ENCODE peak calls at places on chromosomes 2 and 18, in nine cellular contexts. G is cardiac muscle cell; R is omental fat pad; U is CD8-positive, alpha-beta T cell; X is lower leg skin; S is psoas muscle; O is spleen; N is fibroblast of villous mesenchyme; B is right atrium auricular region. H is an unnamed sample.

GRCh38 chr2:217622205-217622621 is 380.6 kb downstream of the TNS1 start:
- DNase-seq in O (no peak), X (no peak), G (no peak), B (no peak), U (no peak), R (no peak), S (no peak), N (peak; percentile 98), H (peak; percentile 64)

GRCh38 chr2:199851499-199851816 is 466 bp upstream of the FTCDNL1 start:
- DNase-seq in S (peak; percentile 55), G (no peak), N (no peak), B (no peak), X (no peak), R (no peak), U (no peak), O (no peak), H (no peak)

GRCh38 chr2:71317060-71317459 is 14.5 kb upstream of the ZNF638 start:
- DNase-seq in G (no peak), O (no peak), U (no peak), X (no peak), R (no peak), S (no peak), N (no peak), B (no peak), H (no peak)

GRCh38 chr18:48563027-48563426 is 24.2 kb downstream of the CTIF start:
- DNase-seq in O (no peak), X (no peak), R (no peak), S (no peak), G (no peak), N (peak; percentile 84), U (no peak), B (no peak), H (peak; percentile 66)

GRCh38 chr2:90645-91312 is 44.5 kb upstream of the FAM110C start:
- DNase-seq in S (no peak), B (no peak), U (no peak), N (no peak), O (no peak), X (no peak), R (no peak), G (no peak), H (no peak)

GRCh38 chr18:36693931-36694661 is 134.7 kb downstream of the TPGS2 start:
- DNase-seq in U (no peak), G (no peak), B (no peak), S (no peak), N (peak; percentile 7), R (no peak), X (no peak), O (no peak), H (peak; percentile 34)

GRCh38 chr2:79971807-79972206 is 332.7 kb downstream of the LRRTM1 start:
- DNase-seq in G (no peak), O (no peak), N (no peak), X (no peak), S (no peak), B (no peak), U (no peak), R (no peak), H (no peak)

GRCh38 chr18:54822872-54823845 is 5.1 kb upstream of the RAB27B start:
- DNase-seq in O (no peak), B (no peak), X (no peak), U (no peak), N (peak; percentile 99), S (no peak), G (no peak), R (no peak), H (peak; percentile 100)

GRCh38 chr2:53202063-53202462 is 565.5 kb upstream of the CHAC2 start:
- DNase-seq in U (no peak), X (no peak), R (no peak), N (peak; percentile 73), G (peak; percentile 32), S (no peak), O (no peak), B (no peak), H (peak; percentile 79)

GRCh38 chr2:173272895-173273294 is 81.8 kb upstream of the CDCA7 start:
- DNase-seq in S (no peak), O (no peak), N (no peak), B (no peak), G (no peak), X (no peak), U (no peak), R (no peak), H (no peak)

GRCh38 chr2:73250872-73251846 is 17.1 kb downstream of the CCT7 start:
- DNase-seq in X (peak; percentile 77), N (no peak), U (no peak), G (no peak), R (no peak), O (no peak), B (no peak), S (peak; percentile 63), H (no peak)

GRCh38 chr2:41782306-41783158 is 265.3 kb upstream of the PKDCC start:
- DNase-seq in U (no peak), G (peak; percentile 54), S (no peak), B (no peak), N (peak; percentile 40), R (no peak), O (no peak), X (no peak), H (peak; percentile 67)

GRCh38 chr2:37832590-37833197 is 92.4 kb upstream of the RMDN2 start:
- DNase-seq in X (peak; percentile 97), O (peak; percentile 93), U (peak; percentile 80), G (peak; percentile 90), R (peak; percentile 98), S (peak; percentile 92), B (peak; percentile 88), N (peak; percentile 86), H (peak; percentile 88)

GRCh38 chr2:157785200-157785599 is 90.9 kb downstream of the ACVR1 start:
- DNase-seq in U (no peak), O (no peak), N (peak; percentile 44), G (no peak), X (no peak), B (no peak), S (no peak), R (no peak), H (peak; percentile 45)

DNA sequence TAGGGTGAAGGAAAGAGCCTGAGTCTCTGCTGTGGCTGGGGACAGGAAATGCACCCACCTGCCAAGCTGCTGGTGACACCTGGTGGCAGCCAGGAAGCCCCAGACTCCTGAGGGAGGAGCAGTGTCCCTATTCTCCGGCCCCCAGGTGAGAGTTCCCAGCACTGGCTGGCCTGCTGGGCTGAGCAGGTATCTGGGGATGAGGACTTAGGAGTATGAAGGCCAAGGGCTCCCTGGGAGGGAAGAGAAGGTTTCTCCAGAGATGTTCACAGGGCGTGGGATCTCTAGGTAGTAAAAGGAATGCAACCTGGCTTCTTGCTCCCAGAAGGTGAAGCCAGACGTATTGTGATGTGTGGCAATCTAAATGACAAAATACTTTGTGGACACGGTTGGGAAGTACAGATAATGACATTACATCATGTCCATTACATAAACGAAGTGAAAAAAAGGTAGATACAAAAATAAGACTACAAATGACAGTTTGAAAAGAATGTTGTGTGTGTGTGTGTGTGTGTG is 75.8 kb upstream of the SLC1A4 start:
- DNase-seq in G (peak; percentile 60), O (no peak), N (no peak), R (no peak), S (no peak), U (peak; percentile 42), B (no peak), X (no peak), H (no peak)
- TF ChIP-seq CTCF in G (no peak), O (no peak), N (peak; percentile 19), R (no peak), S (no peak), U (peak; percentile 29), B (no peak), X (no peak), H (no peak)

DNA sequence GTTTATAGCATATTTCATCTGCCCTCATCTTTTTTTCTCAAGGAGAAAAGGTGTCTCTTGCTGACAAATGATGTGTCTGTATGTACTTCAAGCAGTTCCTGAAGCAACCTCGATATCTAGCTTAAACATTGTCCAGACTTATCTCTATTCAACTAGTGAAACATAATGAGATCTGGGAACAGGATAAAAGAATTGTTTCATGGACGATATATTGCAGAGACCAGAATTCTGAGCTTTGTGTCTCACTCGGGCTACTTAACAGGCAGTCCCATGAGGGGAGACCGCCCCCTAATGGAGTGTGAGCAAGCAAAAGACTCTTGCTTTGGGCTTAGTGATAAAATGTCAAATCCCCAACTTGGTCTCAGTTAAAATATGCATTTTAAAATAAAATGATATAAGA is 929.2 kb upstream of the SOX11 start:
- DNase-seq in N (no peak), X (no peak), B (no peak), O (no peak), R (no peak), G (peak; percentile 78), U (no peak), S (no peak), H (peak; percentile 35)
- TF ChIP-seq CTCF in N (no peak), X (no peak), B (no peak), O (no peak), R (no peak), G (no peak), U (no peak), S (no peak), H (peak; percentile 52)

GRCh38 chr2:75157435-75157834 is 41.9 kb downstream of the TACR1 start:
- DNase-seq in S (no peak), B (no peak), U (no peak), O (no peak), X (no peak), R (no peak), N (no peak), G (no peak), H (no peak)
- TF ChIP-seq CTCF in S (no peak), B (no peak), U (no peak), O (no peak), X (no peak), R (no peak), N (peak; percentile 19), G (peak; percentile 16), H (peak; percentile 20)

GRCh38 chr2:12803616-12804015 is 86.9 kb downstream of the TRIB2 start:
- DNase-seq in U (no peak), B (no peak), X (no peak), S (no peak), O (no peak), N (peak; percentile 33), G (no peak), R (no peak), H (no peak)

GRCh38 chr2:12807907-12808810 is 91.4 kb downstream of the TRIB2 start:
- DNase-seq in O (no peak), G (no peak), R (no peak), U (no peak), S (no peak), X (no peak), N (no peak), B (no peak), H (peak; percentile 38)

GRCh38 chr2:12806535-12806934 is 89.8 kb downstream of the TRIB2 start:
- DNase-seq in B (no peak), N (no peak), X (no peak), S (no peak), R (no peak), G (no peak), U (no peak), O (no peak), H (no peak)

GRCh38 chr2:12804141-12804857 is 87.6 kb downstream of the TRIB2 start:
- DNase-seq in N (peak; percentile 15), U (no peak), G (no peak), X (no peak), R (no peak), S (no peak), O (no peak), B (no peak), H (no peak)

DNA sequence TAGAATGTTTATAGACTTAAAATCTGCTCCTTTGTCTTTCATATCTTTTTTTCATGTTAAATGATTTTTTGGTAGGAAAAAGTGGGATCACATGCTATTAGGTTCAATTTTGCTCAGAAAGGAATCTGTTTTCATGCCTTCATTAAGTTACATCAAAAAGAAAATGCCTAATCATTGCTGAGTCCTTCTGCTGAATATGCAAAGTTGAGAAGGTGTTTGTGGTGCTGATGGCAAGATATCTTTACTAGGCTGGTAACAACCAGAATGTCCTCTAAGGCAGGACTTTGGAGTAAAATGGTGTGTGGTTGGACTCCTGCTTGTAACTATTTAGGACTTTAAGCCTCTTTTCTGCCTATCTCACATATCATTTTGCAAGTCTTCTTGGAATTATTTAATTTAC is 88.3 kb downstream of the TRIB2 start:
- DNase-seq in G (no peak), R (no peak), B (no peak), U (no peak), O (no peak), S (no peak), X (no peak), N (no peak), H (no peak)
- TF ChIP-seq CTCF in G (no peak), R (no peak), B (no peak), U (no peak), O (no peak), S (no peak), X (no peak), N (no peak), H (no peak)